ENCODE peak calls at places on chromosomes 4 and X, in seven cellular contexts. Z is RCC 7860; P is AG04450; B is HEK293T; T is activated CD8-positive, alpha-beta T cell treated with anti-CD3 and anti-CD28 coated beads, Interleukin-2, amount 10 ng/mL, durations not matched to agents 7 days and 5 days; S is Right ventricle myocardium superior; M is ELR. W is an unnamed sample.

GRCh38 chr4:30269850-30270249 is 450.3 kb upstream of the PCDH7 start:
- DNase-seq in Z (no peak), P (no peak), B (no peak), T (no peak), S (no peak), M (peak), W (no peak)

GRCh38 chr4:8862800-8863758 is 8.6 kb downstream of the HMX1 start:
- DNase-seq in Z (no peak), P (no peak), B (no peak), T (no peak), S (peak), M (no peak), W (no peak)

GRCh38 chr4:152398060-152398459 is 137.8 kb downstream of the FBXW7 start:
- DNase-seq in Z (peak), P (no peak), B (peak), T (no peak), S (no peak), M (peak), W (no peak)

GRCh38 chrX:119552508-119552907 is 12.7 kb downstream of the STEEP1 start:
- DNase-seq in Z (no peak), P (no peak), B (no peak), T (no peak), S (no peak), M (no peak), W (no peak)

GRCh38 chr4:155161357-155161756 is 47.1 kb upstream of the NPY2R start:
- DNase-seq in Z (no peak), P (no peak), B (no peak), T (no peak), S (no peak), M (no peak), W (no peak)

GRCh38 chr4:96326846-96327245 is 487.0 kb downstream of the PDHA2 start:
- DNase-seq in Z (no peak), P (no peak), B (no peak), T (no peak), S (no peak), M (no peak), W (no peak)

GRCh38 chr4:82792912-82793649 is 5.5 kb downstream of the SCD5 start:
- DNase-seq in Z (no peak), P (no peak), B (no peak), T (no peak), S (no peak), M (no peak), W (no peak)

GRCh38 chr4:83010522-83011318 is at the start of gene LIN54:
- DNase-seq in Z (peak), P (no peak), B (peak), T (peak), S (peak), M (peak), W (no peak)

GRCh38 chr4:69697536-69697935 is 44.5 kb upstream of the UGT2A1 start:
- DNase-seq in Z (no peak), P (no peak), B (no peak), T (no peak), S (no peak), M (no peak), W (no peak)

GRCh38 chr4:98027827-98028226 is 115.4 kb downstream of the STPG2 start:
- DNase-seq in Z (peak), P (no peak), B (peak), T (no peak), S (no peak), M (peak), W (no peak)

GRCh38 chrX:109886122-109886761 is 116.7 kb upstream of the TMEM164 start:
- DNase-seq in Z (peak), P (no peak), B (peak), T (peak), S (peak), M (peak), W (no peak)

GRCh38 chrX:63754141-63754859 is 30.7 kb downstream of the ARHGEF9 start:
- DNase-seq in Z (no peak), P (no peak), B (no peak), T (peak), S (peak), M (peak), W (no peak)